ENCODE peak calls at places on chromosomes 1 and 21, in five cellular contexts. I is IMR-90, C is K562, F is A549, S is HCT116. H is an unnamed sample.
A peak's percentile ranks its signal among the peaks of the same experiment; 100 is the strongest.

GRCh38 chr1:183926978-183927377 is 110.5 kb downstream of the COLGALT2 start:
- DNase-seq in I (peak; percentile 75), C (no peak), S (no peak), F (no peak), H (no peak)

GRCh38 chr1:234433563-234434285 is 45.3 kb downstream of the TARBP1 start:
- DNase-seq in I (peak; percentile 81), F (no peak), S (no peak), C (peak; percentile 62), H (no peak)

GRCh38 chr1:151472852-151473731 is 13.8 kb upstream of the POGZ start:
- DNase-seq in C (peak; percentile 59), S (no peak), I (peak; percentile 34), F (no peak), H (peak; percentile 73)

GRCh38 chr1:181739214-181739613 is 255.9 kb downstream of the CACNA1E start:
- DNase-seq in F (no peak), C (no peak), I (no peak), S (no peak), H (no peak)

GRCh38 chr1:34398916-34399275 is 222.2 kb downstream of the C1orf94 start:
- DNase-seq in S (no peak), I (no peak), C (peak; percentile 17), F (no peak), H (no peak)

GRCh38 chr21:26011292-26011940 is 159.2 kb downstream of the APP start:
- DNase-seq in C (no peak), I (no peak), F (no peak), S (no peak), H (no peak)

GRCh38 chr1:37372740-37373139 is 101.6 kb upstream of the ZC3H12A start:
- DNase-seq in S (no peak), C (no peak), I (no peak), F (no peak), H (no peak)

GRCh38 chr1:43282220-43283195 is 2.9 kb downstream of the C1orf210 start:
- DNase-seq in F (no peak), C (no peak), S (no peak), I (no peak), H (no peak)

GRCh38 chr1:112882271-112882744 is 73.7 kb downstream of the SLC16A1 start:
- DNase-seq in C (no peak), S (no peak), I (no peak), F (no peak), H (no peak)

GRCh38 chr1:206809504-206810084 is 37.3 kb upstream of the IL10 start:
- DNase-seq in C (no peak), F (peak; percentile 16), S (peak; percentile 23), I (peak; percentile 45), H (no peak)

GRCh38 chr1:226332947-226333346 is 24.0 kb upstream of the LIN9 start:
- DNase-seq in S (no peak), C (no peak), F (no peak), I (no peak), H (no peak)

GRCh38 chr1:51875291-51875772 is 3.2 kb downstream of the NRDC start:
- DNase-seq in I (no peak), S (no peak), C (peak; percentile 47), F (no peak), H (no peak)

GRCh38 chr1:199522338-199522737 is 505.2 kb upstream of the NR5A2 start:
- DNase-seq in S (no peak), I (peak; percentile 4), F (no peak), C (no peak), H (no peak)
- TF ChIP-seq CTCF in S (no peak), I (no peak), F (no peak), C (no peak), H (no peak)

DNA sequence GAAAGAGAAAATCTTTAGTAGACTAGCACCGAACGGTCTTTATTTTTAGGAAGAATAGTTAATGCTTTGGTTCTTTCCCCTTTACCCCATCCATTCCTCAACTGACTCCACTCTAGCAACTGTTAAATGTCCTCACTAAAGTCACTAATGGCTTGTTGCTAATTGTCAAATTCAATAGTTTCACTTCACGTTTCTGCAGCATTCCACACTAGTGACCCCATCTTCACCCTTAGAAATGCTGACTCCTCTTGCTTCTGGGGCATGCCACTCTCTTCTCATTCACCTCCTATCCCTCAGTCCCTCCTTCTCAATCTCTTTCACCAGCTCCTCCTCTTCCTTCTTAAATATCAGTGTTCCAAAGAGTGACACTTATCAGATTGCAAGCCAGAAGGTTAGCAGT is 19.4 kb upstream of the CADM3 start:
- DNase-seq in S (no peak), I (no peak), C (no peak), F (no peak), H (no peak)
- TF ChIP-seq CEBPB in S (no peak), I (no peak), C (no peak), F (no peak), H (no peak)

DNA sequence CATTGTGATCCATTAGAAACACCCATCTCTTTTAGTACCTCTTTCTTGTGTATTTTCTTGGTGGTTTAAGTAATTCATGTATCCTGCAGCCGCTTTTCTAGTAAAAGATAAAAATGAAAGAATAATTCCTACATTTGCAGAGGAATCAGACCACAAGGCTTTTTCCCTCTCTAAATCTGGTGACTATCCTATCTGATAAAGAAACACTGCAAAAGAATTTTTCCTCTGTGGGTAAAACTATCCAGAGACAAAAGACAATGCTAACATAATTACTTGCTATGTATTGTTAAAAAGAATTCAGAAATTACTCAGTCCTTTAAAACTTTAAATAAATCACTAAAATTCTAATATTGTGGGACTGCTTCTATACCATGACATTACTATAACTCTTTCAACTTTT is 51.0 kb downstream of the PRRX1 start:
- DNase-seq in S (no peak), F (no peak), I (no peak), C (no peak), H (no peak)
- TF ChIP-seq CTCF in S (no peak), F (no peak), I (no peak), C (no peak), H (no peak)

GRCh38 chr1:41882068-41882477 is 36.6 kb downstream of the HIVEP3 start:
- DNase-seq in I (no peak), C (peak; percentile 71), F (no peak), S (no peak), H (no peak)
- TF ChIP-seq CEBPB in I (no peak), C (no peak), F (no peak), S (no peak), H (no peak)

DNA sequence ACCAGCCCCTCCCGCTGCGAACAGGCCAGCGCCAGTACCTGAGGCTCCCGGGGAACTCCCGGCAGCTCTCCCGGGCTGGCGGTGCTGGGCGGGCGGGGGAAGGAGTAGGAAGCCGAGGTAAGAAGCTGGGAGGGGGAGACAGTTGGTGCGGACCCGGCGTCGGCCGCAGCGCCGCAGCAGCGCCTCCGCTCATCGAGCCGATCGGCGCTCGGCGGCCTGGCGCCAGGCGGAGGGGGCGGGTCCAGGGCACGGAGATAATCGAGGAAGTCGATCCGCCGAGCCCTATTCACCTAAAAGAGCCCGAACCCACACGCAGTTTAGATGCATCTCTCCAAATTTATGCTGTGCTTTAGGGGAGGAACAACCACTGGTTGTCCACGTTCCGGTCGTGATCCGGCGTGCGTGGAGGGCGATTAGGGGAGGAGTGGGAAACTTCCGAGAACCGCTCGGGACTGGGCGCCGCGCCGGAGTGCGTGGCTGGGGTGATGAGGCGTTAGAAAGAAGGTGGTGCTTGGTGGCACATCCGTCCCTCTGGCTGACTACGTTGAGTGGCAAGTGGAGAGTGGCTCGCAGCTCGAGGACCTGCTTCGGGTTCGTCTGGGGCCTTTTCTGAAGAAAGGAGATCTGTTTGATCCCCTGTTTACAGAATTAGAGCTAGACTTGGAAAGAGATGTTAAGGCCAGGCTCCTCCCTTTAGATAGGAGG is at the start of gene VAMP4:
- DNase-seq in C (peak; percentile 91), F (peak; percentile 74), I (peak; percentile 76), S (peak; percentile 60), H (peak; percentile 89)
- TF ChIP-seq CTCF in C (peak; percentile 14), F (no peak), I (no peak), S (no peak), H (no peak)

GRCh38 chr1:205690122-205690756 is 9.9 kb upstream of the SLC45A3 start:
- DNase-seq in C (no peak), I (no peak), F (no peak), S (no peak), H (no peak)
- TF ChIP-seq CEBPB in C (no peak), I (no peak), F (no peak), S (no peak), H (no peak)

GRCh38 chr1:24909388-24909898 is 20.6 kb downstream of the RUNX3 start:
- DNase-seq in F (peak; percentile 73), S (no peak), I (peak; percentile 61), C (peak; percentile 73), H (peak; percentile 89)
- TF ChIP-seq CTCF in F (peak; percentile 30), S (no peak), I (peak; percentile 48), C (peak; percentile 81), H (peak; percentile 72)

DNA sequence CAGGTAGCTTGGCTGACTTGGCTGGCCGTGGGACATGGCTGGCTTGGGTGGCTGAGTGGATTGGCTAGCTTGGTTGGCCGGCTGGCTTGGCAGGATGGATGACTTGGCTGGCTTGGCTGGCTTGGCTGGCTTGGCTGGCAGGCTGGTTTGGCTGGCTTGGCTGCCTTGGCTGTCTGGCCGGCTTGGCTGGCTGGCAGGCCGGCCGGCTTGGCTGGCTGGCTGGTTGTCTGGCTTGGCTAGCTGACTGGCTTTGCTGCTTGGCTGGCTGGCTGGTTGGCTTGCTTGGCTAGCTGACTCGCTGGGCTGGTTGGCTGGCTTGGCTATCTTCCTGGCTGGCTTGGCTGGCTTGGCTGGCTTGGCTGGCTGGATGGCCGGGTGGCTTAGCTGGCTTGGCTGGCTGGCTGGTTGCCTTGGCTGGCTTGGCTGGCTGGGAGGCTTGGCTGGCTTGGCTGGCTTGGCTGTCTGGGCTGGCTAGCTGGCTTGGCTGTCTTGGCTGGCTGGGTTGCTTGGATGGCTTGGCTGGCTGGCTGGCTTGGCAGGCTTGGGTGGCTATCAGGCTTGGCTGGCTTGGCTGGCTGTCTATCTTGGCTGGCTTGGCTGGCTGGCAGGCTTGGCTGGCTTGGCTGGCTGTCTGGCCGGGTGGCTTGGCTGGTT is 129.7 kb upstream of the FAM72C start:
- DNase-seq in I (no peak), F (no peak), C (no peak), S (no peak), H (peak; percentile 47)
- TF ChIP-seq CEBPB in I (no peak), F (no peak), C (no peak), S (no peak), H (no peak)

GRCh38 chr1:95085376-95085775 is 12.6 kb upstream of the ALG14 start:
- DNase-seq in I (no peak), S (no peak), C (peak; percentile 82), F (no peak), H (no peak)
- TF ChIP-seq CTCF in I (no peak), S (no peak), C (no peak), F (no peak), H (no peak)

H was measured in H1.